ENCODE peak calls at places on chromosomes 5 and 9, in four cellular contexts. C is H1, T is mesendoderm, K is H9. Z is an unnamed sample.

GRCh38 chr5:158841918-158842317 is 257.8 kb downstream of the EBF1 start:
- DNase-seq in C (no peak), T (no peak), K (no peak), Z (no peak)

GRCh38 chr5:119049824-119050449 is 20.9 kb upstream of the DMXL1 start:
- DNase-seq in C (no peak), T (peak), K (peak), Z (peak)

GRCh38 chr5:61347088-61347487 is 15.0 kb downstream of the ZSWIM6 start:
- DNase-seq in C (no peak), T (no peak), K (no peak), Z (no peak)

GRCh38 chr5:133285583-133286021 is 233.8 kb downstream of the HSPA4 start:
- DNase-seq in C (no peak), T (no peak), K (no peak), Z (peak)

GRCh38 chr5:652023-652515 is 39.9 kb downstream of the CEP72 start:
- DNase-seq in C (peak), T (no peak), K (no peak), Z (no peak)

GRCh38 chr5:143693691-143694252 is 118.2 kb upstream of the HMHB1 start:
- DNase-seq in C (no peak), T (peak), K (no peak), Z (no peak)

GRCh38 chr9:129481824-129482511 is 138.9 kb downstream of the C9orf50 start:
- DNase-seq in C (no peak), T (peak), K (no peak), Z (no peak)

GRCh38 chr5:143494162-143494561 is 90.7 kb upstream of the NR3C1 start:
- DNase-seq in C (no peak), T (no peak), K (no peak), Z (peak)

GRCh38 chr9:82781965-82782392 is 281.0 kb downstream of the RASEF start:
- DNase-seq in C (no peak), T (no peak), K (no peak), Z (no peak)

GRCh38 chr5:68406767-68407232 is 191.2 kb downstream of the PIK3R1 start:
- DNase-seq in C (peak), T (no peak), K (no peak), Z (no peak)

GRCh38 chr9:81609782-81610738 is 79.3 kb downstream of the TLE1 start:
- DNase-seq in C (no peak), T (peak), K (no peak), Z (peak)

GRCh38 chr5:28328691-28329090 is 1290.3 kb upstream of the CDH9 start:
- DNase-seq in C (no peak), T (no peak), K (no peak), Z (no peak)

GRCh38 chr9:2018162-2018643 is 3.1 kb downstream of the SMARCA2 start:
- DNase-seq in C (no peak), T (no peak), K (no peak), Z (no peak)
- H3K56ac ChIP-seq in C (no peak), T (no peak), K (no peak), Z (peak)

GRCh38 chr5:54746777-54747398 is 229.3 kb downstream of the SNX18 start:
- DNase-seq in C (no peak), T (no peak), K (no peak), Z (no peak)

GRCh38 chr5:54743581-54743980 is 226.0 kb downstream of the SNX18 start:
- DNase-seq in C (no peak), T (peak), K (no peak), Z (no peak)

GRCh38 chr5:54745599-54745998 is 228.0 kb downstream of the SNX18 start:
- DNase-seq in C (no peak), T (no peak), K (no peak), Z (no peak)

GRCh38 chr5:54743997-54744788 is 226.6 kb downstream of the SNX18 start:
- DNase-seq in C (peak), T (peak), K (no peak), Z (peak)

DNA sequence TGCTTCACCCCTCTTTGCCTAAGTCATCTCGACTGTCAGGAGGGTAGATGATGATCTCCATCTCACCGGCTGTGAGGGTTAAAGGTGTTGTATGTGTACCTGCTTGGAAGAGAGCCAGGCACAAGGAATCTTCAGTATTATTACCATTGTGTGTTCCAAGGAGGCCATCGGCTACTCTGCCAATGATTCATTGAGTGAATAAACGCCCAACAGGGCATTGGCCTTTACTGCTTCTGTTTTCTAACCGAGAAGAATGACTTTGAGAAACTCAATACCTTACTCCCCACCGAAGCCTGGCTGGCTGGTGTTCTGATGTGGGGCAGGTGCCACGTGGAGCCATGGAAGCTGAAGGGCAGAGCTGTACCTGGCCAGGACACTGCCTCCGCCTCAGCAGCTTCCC is 228.8 kb downstream of the SNX18 start:
- DNase-seq in C (no peak), T (no peak), K (no peak), Z (no peak)
- H2BK15ac ChIP-seq in C (no peak), T (no peak), K (no peak), Z (peak)

GRCh38 chr5:95076395-95077165 is 208.3 kb downstream of the MCTP1 start:
- DNase-seq in C (no peak), T (no peak), K (no peak), Z (no peak)

GRCh38 chr5:95070453-95070852 is 214.4 kb downstream of the MCTP1 start:
- DNase-seq in C (no peak), T (no peak), K (no peak), Z (no peak)

GRCh38 chr5:95070866-95071265 is 214.0 kb downstream of the MCTP1 start:
- DNase-seq in C (no peak), T (no peak), K (no peak), Z (no peak)

GRCh38 chr5:95078868-95079267 is 206.0 kb downstream of the MCTP1 start:
- DNase-seq in C (no peak), T (no peak), K (no peak), Z (no peak)

GRCh38 chr5:95075079-95075478 is 209.8 kb downstream of the MCTP1 start:
- DNase-seq in C (no peak), T (no peak), K (no peak), Z (no peak)
- H3K56ac ChIP-seq in C (no peak), T (no peak), K (no peak), Z (no peak)

DNA sequence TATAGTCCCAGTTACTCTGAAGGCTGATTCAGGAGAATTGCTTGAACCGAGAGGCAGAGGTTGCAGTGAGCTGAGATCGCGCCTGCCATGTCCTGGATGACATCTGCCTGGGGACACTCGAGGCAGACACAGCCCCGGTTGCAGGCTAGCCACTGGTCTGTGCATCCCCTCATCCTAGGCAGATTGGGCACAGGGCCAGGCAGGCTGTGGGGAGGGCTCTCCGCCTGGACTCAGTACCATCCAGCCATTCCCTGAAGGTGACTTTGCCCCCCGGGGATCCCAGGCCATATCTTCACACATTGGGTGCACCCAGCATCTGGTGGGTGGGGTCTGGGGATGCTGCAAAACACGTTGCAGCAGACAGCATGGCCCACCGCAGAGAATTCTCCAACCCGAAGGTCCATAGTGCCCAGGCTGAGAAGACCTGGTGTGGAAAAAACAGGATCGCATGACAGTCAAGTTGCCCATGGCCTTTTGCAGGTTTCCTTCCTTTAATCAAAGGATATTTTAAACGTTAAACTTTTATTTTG is 50.9 kb upstream of the SUSD3 start:
- DNase-seq in C (peak), T (no peak), K (peak), Z (no peak)
- H2BK15ac ChIP-seq in C (no peak), T (no peak), K (no peak), Z (no peak)

GRCh38 chr5:120936652-120937051 is 472.6 kb downstream of the PRR16 start:
- DNase-seq in C (no peak), T (no peak), K (no peak), Z (no peak)

GRCh38 chr5:120938604-120939003 is 474.5 kb downstream of the PRR16 start:
- DNase-seq in C (no peak), T (no peak), K (no peak), Z (no peak)

GRCh38 chr5:120942551-120942950 is 478.5 kb downstream of the PRR16 start:
- DNase-seq in C (no peak), T (peak), K (no peak), Z (peak)
- H3K56ac ChIP-seq in C (no peak), T (no peak), K (no peak), Z (no peak)